ENCODE peak calls at places on chromosome 10, in five cellular contexts. One of them, this sample, is unnamed.

GRCh38 chr10:3433131-3433530 is 260.5 kb upstream of the PITRM1 start:
- DNase-seq in vagina: no peak
- DNase-seq in glutamatergic neuron: no peak
- DNase-seq in stomach: no peak
- DNase-seq in progenitor cell of endocrine pancreas: no peak
- DNase-seq in this sample: no peak

GRCh38 chr10:102668312-102669110 is 24.2 kb downstream of the TRIM8 start:
- DNase-seq in glutamatergic neuron: no peak
- DNase-seq in progenitor cell of endocrine pancreas: no peak
- DNase-seq in vagina: peak
- DNase-seq in stomach: no peak
- DNase-seq in this sample: no peak

GRCh38 chr10:12466701-12467100 is 117.4 kb downstream of the CAMK1D start:
- DNase-seq in vagina: no peak
- DNase-seq in stomach: no peak
- DNase-seq in progenitor cell of endocrine pancreas: no peak
- DNase-seq in glutamatergic neuron: peak
- DNase-seq in this sample: no peak

GRCh38 chr10:11282156-11282555 is 264.5 kb downstream of the CELF2 start:
- DNase-seq in glutamatergic neuron: no peak
- DNase-seq in vagina: no peak
- DNase-seq in stomach: no peak
- DNase-seq in progenitor cell of endocrine pancreas: no peak
- DNase-seq in this sample: no peak

GRCh38 chr10:117878626-117879025 is 168.1 kb downstream of the RAB11FIP2 start:
- DNase-seq in glutamatergic neuron: no peak
- DNase-seq in progenitor cell of endocrine pancreas: no peak
- DNase-seq in vagina: no peak
- DNase-seq in stomach: no peak
- DNase-seq in this sample: no peak

GRCh38 chr10:21727452-21728168 is 193.6 kb downstream of the MLLT10 start:
- DNase-seq in progenitor cell of endocrine pancreas: no peak
- DNase-seq in glutamatergic neuron: no peak
- DNase-seq in stomach: peak
- DNase-seq in vagina: no peak
- DNase-seq in this sample: no peak

GRCh38 chr10:22655312-22655973 is 58.9 kb downstream of the PIP4K2A start:
- DNase-seq in glutamatergic neuron: no peak
- DNase-seq in progenitor cell of endocrine pancreas: no peak
- DNase-seq in stomach: no peak
- DNase-seq in vagina: no peak
- DNase-seq in this sample: no peak

GRCh38 chr10:98621630-98622029 is 174.9 kb upstream of the HPS1 start:
- DNase-seq in glutamatergic neuron: no peak
- DNase-seq in vagina: no peak
- DNase-seq in progenitor cell of endocrine pancreas: no peak
- DNase-seq in stomach: no peak
- DNase-seq in this sample: no peak

GRCh38 chr10:126670056-126670743 is at the start of gene C10orf90:
- DNase-seq in stomach: no peak
- DNase-seq in glutamatergic neuron: no peak
- DNase-seq in vagina: no peak
- DNase-seq in progenitor cell of endocrine pancreas: no peak
- DNase-seq in this sample: no peak

GRCh38 chr10:72242675-72243074 is 26.6 kb upstream of the ASCC1 start:
- DNase-seq in glutamatergic neuron: no peak
- DNase-seq in progenitor cell of endocrine pancreas: no peak
- DNase-seq in vagina: no peak
- DNase-seq in stomach: peak
- DNase-seq in this sample: peak

GRCh38 chr10:103507235-103508191 is 14.0 kb downstream of the NEURL1 start:
- DNase-seq in progenitor cell of endocrine pancreas: no peak
- DNase-seq in vagina: peak
- DNase-seq in stomach: no peak
- DNase-seq in glutamatergic neuron: no peak
- DNase-seq in this sample: no peak

GRCh38 chr10:124742418-124743187 is 1.6 kb downstream of the FAM53B start:
- DNase-seq in progenitor cell of endocrine pancreas: no peak
- DNase-seq in stomach: no peak
- DNase-seq in glutamatergic neuron: peak
- DNase-seq in vagina: no peak
- DNase-seq in this sample: peak

GRCh38 chr10:125343118-125343752 is 182.9 kb upstream of the CTBP2 start:
- DNase-seq in progenitor cell of endocrine pancreas: no peak
- DNase-seq in glutamatergic neuron: peak
- DNase-seq in stomach: no peak
- DNase-seq in vagina: no peak
- DNase-seq in this sample: peak

GRCh38 chr10:127331696-127332095 is 135.3 kb upstream of the INSYN2A start:
- DNase-seq in vagina: no peak
- DNase-seq in progenitor cell of endocrine pancreas: no peak
- DNase-seq in glutamatergic neuron: no peak
- DNase-seq in stomach: no peak
- DNase-seq in this sample: no peak

GRCh38 chr10:133334495-133335237 is 2.0 kb downstream of the CALY start:
- DNase-seq in progenitor cell of endocrine pancreas: no peak
- DNase-seq in vagina: no peak
- DNase-seq in glutamatergic neuron: peak
- DNase-seq in stomach: no peak
- DNase-seq in this sample: no peak

GRCh38 chr10:72126184-72126871 is 38.0 kb upstream of the SPOCK2 start:
- DNase-seq in glutamatergic neuron: no peak
- DNase-seq in progenitor cell of endocrine pancreas: no peak
- DNase-seq in vagina: no peak
- DNase-seq in stomach: no peak
- DNase-seq in this sample: no peak

GRCh38 chr10:102492344-102492939 is 10.1 kb downstream of the ACTR1A start:
- DNase-seq in vagina: no peak
- DNase-seq in progenitor cell of endocrine pancreas: no peak
- DNase-seq in glutamatergic neuron: no peak
- DNase-seq in stomach: no peak
- DNase-seq in this sample: no peak

GRCh38 chr10:124534231-124534798 is 72.7 kb downstream of the LHPP start:
- DNase-seq in progenitor cell of endocrine pancreas: no peak
- DNase-seq in stomach: peak
- DNase-seq in glutamatergic neuron: peak
- DNase-seq in vagina: no peak
- DNase-seq in this sample: peak

GRCh38 chr10:31129261-31129660 is 97.6 kb upstream of the ZNF438 start:
- DNase-seq in progenitor cell of endocrine pancreas: no peak
- DNase-seq in stomach: no peak
- DNase-seq in vagina: no peak
- DNase-seq in glutamatergic neuron: no peak
- DNase-seq in this sample: no peak

GRCh38 chr10:49053053-49053997 is 62.0 kb downstream of the VSTM4 start:
- DNase-seq in vagina: peak
- DNase-seq in glutamatergic neuron: no peak
- DNase-seq in progenitor cell of endocrine pancreas: no peak
- DNase-seq in stomach: no peak
- DNase-seq in this sample: no peak

GRCh38 chr10:68153473-68154210 is 44.4 kb downstream of the MYPN start:
- DNase-seq in glutamatergic neuron: no peak
- DNase-seq in progenitor cell of endocrine pancreas: peak
- DNase-seq in vagina: no peak
- DNase-seq in stomach: peak
- DNase-seq in this sample: no peak

GRCh38 chr10:132521466-132522102 is 16.0 kb upstream of the INPP5A start:
- DNase-seq in vagina: no peak
- DNase-seq in stomach: no peak
- DNase-seq in glutamatergic neuron: no peak
- DNase-seq in progenitor cell of endocrine pancreas: no peak
- DNase-seq in this sample: no peak

GRCh38 chr10:17751781-17752445 is at the start of gene TMEM236:
- DNase-seq in glutamatergic neuron: no peak
- DNase-seq in stomach: no peak
- DNase-seq in vagina: no peak
- DNase-seq in progenitor cell of endocrine pancreas: no peak
- DNase-seq in this sample: no peak

GRCh38 chr10:43576062-43576461 is 1.6 kb upstream of the ZNF239 start:
- DNase-seq in vagina: no peak
- DNase-seq in stomach: no peak
- DNase-seq in glutamatergic neuron: no peak
- DNase-seq in progenitor cell of endocrine pancreas: no peak
- DNase-seq in this sample: no peak

GRCh38 chr10:70267161-70267933 is 16.5 kb downstream of the NPFFR1 start:
- DNase-seq in progenitor cell of endocrine pancreas: no peak
- DNase-seq in stomach: no peak
- DNase-seq in glutamatergic neuron: no peak
- DNase-seq in vagina: no peak
- DNase-seq in this sample: peak

GRCh38 chr10:70266701-70267100 is 17.1 kb downstream of the NPFFR1 start:
- DNase-seq in vagina: no peak
- DNase-seq in glutamatergic neuron: no peak
- DNase-seq in stomach: no peak
- DNase-seq in progenitor cell of endocrine pancreas: no peak
- DNase-seq in this sample: no peak

GRCh38 chr10:70268376-70268775 is 15.4 kb downstream of the NPFFR1 start:
- DNase-seq in glutamatergic neuron: no peak
- DNase-seq in progenitor cell of endocrine pancreas: no peak
- DNase-seq in vagina: no peak
- DNase-seq in stomach: no peak
- DNase-seq in this sample: no peak

GRCh38 chr10:70266056-70266455 is 17.7 kb downstream of the NPFFR1 start:
- DNase-seq in vagina: no peak
- DNase-seq in glutamatergic neuron: no peak
- DNase-seq in progenitor cell of endocrine pancreas: no peak
- DNase-seq in stomach: no peak
- DNase-seq in this sample: no peak

DNA sequence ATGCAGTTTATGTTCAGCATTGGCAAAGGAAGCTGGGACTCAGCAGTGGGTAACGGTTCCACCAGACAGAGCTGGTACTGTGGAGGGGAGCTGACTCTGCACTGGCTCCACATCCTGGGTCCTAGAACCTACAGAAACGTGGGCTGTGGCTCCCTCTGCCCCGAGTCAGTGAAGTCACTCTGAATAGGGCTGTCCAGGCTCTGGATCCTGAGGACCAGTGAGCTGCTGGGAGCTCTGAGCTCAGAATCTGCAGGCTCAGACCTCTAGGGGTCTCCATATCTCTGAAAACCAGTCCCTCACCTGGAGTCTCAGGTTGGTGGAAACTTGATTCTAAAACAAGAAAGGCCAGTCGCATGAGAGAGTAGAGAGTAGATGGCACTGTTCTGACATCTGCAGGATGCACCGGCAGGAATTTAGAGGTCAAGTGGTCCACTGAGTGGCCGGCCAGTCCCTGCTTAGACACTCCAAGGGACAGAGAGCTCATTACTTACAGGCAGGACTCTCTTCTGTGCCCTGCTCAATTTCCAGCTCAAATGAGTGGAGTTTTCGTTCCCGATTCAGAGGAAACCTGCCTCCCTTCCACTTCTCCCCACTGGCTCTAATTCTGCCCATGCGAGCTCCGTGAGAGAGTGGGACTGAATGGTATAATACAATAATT is 18.6 kb downstream of the NPFFR1 start:
- DNase-seq in stomach: no peak
- DNase-seq in vagina: no peak
- DNase-seq in progenitor cell of endocrine pancreas: no peak
- DNase-seq in glutamatergic neuron: no peak
- DNase-seq in this sample: peak
- TF ChIP-seq CTCF in stomach: no peak
- TF ChIP-seq CTCF in vagina: no peak
- TF ChIP-seq CTCF in progenitor cell of endocrine pancreas: peak
- TF ChIP-seq CTCF in glutamatergic neuron: no peak
- TF ChIP-seq CTCF in this sample: no peak

GRCh38 chr10:87713707-87714106 is 54.0 kb downstream of the PAPSS2 start:
- DNase-seq in vagina: no peak
- DNase-seq in progenitor cell of endocrine pancreas: no peak
- DNase-seq in stomach: no peak
- DNase-seq in glutamatergic neuron: no peak
- DNase-seq in this sample: no peak
- TF ChIP-seq CTCF in vagina: no peak
- TF ChIP-seq CTCF in progenitor cell of endocrine pancreas: no peak
- TF ChIP-seq CTCF in stomach: no peak
- TF ChIP-seq CTCF in glutamatergic neuron: no peak
- TF ChIP-seq CTCF in this sample: no peak

GRCh38 chr10:91860885-91861284 is 48.4 kb downstream of the FGFBP3 start:
- DNase-seq in glutamatergic neuron: no peak
- DNase-seq in stomach: no peak
- DNase-seq in vagina: no peak
- DNase-seq in progenitor cell of endocrine pancreas: no peak
- DNase-seq in this sample: no peak

DNA sequence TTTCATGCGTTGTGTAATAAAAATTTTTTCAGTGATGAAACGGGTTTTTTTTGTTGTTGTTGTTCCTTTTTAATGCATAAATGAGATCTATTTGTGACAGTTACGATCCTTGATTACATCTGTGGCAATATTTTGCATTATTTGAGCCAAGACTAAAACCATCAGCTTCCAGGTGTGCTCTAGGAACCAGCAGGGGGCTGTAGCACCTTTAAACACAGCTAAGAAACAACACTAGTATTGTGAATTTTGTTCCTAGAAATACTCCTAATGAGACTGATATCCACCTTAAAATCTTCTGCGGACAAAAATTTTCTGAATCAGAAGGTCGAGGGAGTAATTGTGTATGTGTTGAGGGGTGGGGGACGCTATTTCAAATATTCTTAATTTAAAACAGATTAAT is 52.6 kb downstream of the FGFBP3 start:
- DNase-seq in glutamatergic neuron: no peak
- DNase-seq in vagina: no peak
- DNase-seq in stomach: no peak
- DNase-seq in progenitor cell of endocrine pancreas: no peak
- DNase-seq in this sample: no peak
- TF ChIP-seq CTCF in glutamatergic neuron: no peak
- TF ChIP-seq CTCF in vagina: no peak
- TF ChIP-seq CTCF in stomach: no peak
- TF ChIP-seq CTCF in progenitor cell of endocrine pancreas: peak
- TF ChIP-seq CTCF in this sample: no peak

GRCh38 chr10:96493254-96493653 is 20.5 kb downstream of the TLL2 start:
- DNase-seq in stomach: no peak
- DNase-seq in progenitor cell of endocrine pancreas: no peak
- DNase-seq in vagina: no peak
- DNase-seq in glutamatergic neuron: no peak
- DNase-seq in this sample: no peak

GRCh38 chr10:96495544-96495943 is 18.2 kb downstream of the TLL2 start:
- DNase-seq in vagina: peak
- DNase-seq in glutamatergic neuron: no peak
- DNase-seq in stomach: no peak
- DNase-seq in progenitor cell of endocrine pancreas: no peak
- DNase-seq in this sample: no peak

GRCh38 chr10:96488161-96488935 is 25.4 kb downstream of the TLL2 start:
- DNase-seq in glutamatergic neuron: no peak
- DNase-seq in stomach: no peak
- DNase-seq in vagina: no peak
- DNase-seq in progenitor cell of endocrine pancreas: no peak
- DNase-seq in this sample: no peak

GRCh38 chr10:96493871-96494525 is 19.7 kb downstream of the TLL2 start:
- DNase-seq in progenitor cell of endocrine pancreas: no peak
- DNase-seq in stomach: no peak
- DNase-seq in glutamatergic neuron: no peak
- DNase-seq in vagina: no peak
- DNase-seq in this sample: no peak

DNA sequence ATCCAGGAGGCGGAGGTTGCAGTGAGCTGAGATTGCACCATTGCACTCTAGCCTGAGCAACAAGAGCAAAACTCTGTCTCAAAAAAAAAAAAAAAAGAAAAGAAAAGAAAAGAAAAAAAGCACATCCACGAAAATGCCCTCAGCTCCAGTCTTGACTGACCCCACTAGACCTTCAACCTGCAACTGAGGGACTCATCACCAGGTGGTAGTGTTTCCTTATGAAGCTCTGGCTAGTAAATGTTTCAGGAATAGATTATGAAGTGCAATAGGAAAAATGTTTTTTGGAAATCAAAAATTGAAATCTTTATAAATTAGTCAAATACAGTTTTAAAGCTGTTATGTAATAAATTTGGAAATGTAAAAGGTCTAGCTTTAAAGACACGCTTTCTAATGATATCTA is 22.4 kb downstream of the TLL2 start:
- DNase-seq in stomach: no peak
- DNase-seq in glutamatergic neuron: no peak
- DNase-seq in vagina: no peak
- DNase-seq in progenitor cell of endocrine pancreas: no peak
- DNase-seq in this sample: no peak
- TF ChIP-seq CTCF in stomach: no peak
- TF ChIP-seq CTCF in glutamatergic neuron: no peak
- TF ChIP-seq CTCF in vagina: no peak
- TF ChIP-seq CTCF in progenitor cell of endocrine pancreas: peak
- TF ChIP-seq CTCF in this sample: no peak

This sample was measured in endothelial cell.